ENCODE peak calls at places on chromosomes 11 and 22, in five cellular contexts. P is HL-60, R is Calu3, H is mammary epithelial cell, A is progenitor cell of endocrine pancreas. L is an unnamed sample.

GRCh38 chr11:61254403-61255025 is 13.5 kb downstream of the PGA5 start:
- DNase-seq in A (peak), R (peak), P (peak), H (peak), L (peak)

GRCh38 chr11:93585758-93586157 is 42.6 kb upstream of the SMCO4 start:
- DNase-seq in H (peak), P (no peak), R (peak), A (no peak), L (peak)

GRCh38 chr11:128517457-128518230 is 69.7 kb downstream of the ETS1 start:
- DNase-seq in A (no peak), R (no peak), P (no peak), H (no peak), L (no peak)

GRCh38 chr22:38460367-38460952 is 5.5 kb upstream of the KCNJ4 start:
- DNase-seq in P (no peak), A (no peak), R (no peak), H (no peak), L (no peak)

GRCh38 chr11:116643521-116643920 is 129.3 kb downstream of the BUD13 start:
- DNase-seq in H (no peak), A (no peak), P (no peak), R (no peak), L (no peak)

GRCh38 chr11:86940122-86940777 is 14.9 kb downstream of the FZD4 start:
- DNase-seq in R (no peak), P (no peak), H (no peak), A (no peak), L (no peak)

GRCh38 chr11:43130616-43131015 is 181.2 kb upstream of the API5 start:
- DNase-seq in P (no peak), H (no peak), A (no peak), R (no peak), L (no peak)

GRCh38 chr22:23230348-23231068 is 50.2 kb downstream of the BCR start:
- DNase-seq in P (no peak), R (no peak), A (no peak), H (no peak), L (no peak)

GRCh38 chr11:88308576-88308975 is 29.0 kb downstream of the CTSC start:
- DNase-seq in R (no peak), A (no peak), H (no peak), P (no peak), L (no peak)

GRCh38 chr11:80136991-80137390 is 696.2 kb upstream of the TENM4 start:
- DNase-seq in P (no peak), R (no peak), H (no peak), A (no peak), L (no peak)

GRCh38 chr11:74611369-74611861 is 19.0 kb downstream of the POLD3 start:
- DNase-seq in P (no peak), H (peak), R (no peak), A (no peak), L (peak)

GRCh38 chr11:19460718-19461405 is 220.1 kb upstream of the E2F8 start:
- DNase-seq in H (peak), R (no peak), A (no peak), P (no peak), L (no peak)

GRCh38 chr11:862028-862703 is 19.5 kb downstream of the TSPAN4 start:
- DNase-seq in P (no peak), A (no peak), R (peak), H (no peak), L (no peak)

GRCh38 chr11:32385998-32386397 is 49.3 kb downstream of the WT1 start:
- DNase-seq in H (peak), A (no peak), R (peak), P (no peak), L (peak)
- TF ChIP-seq CTCF in H (peak), A (peak), R (peak), P (peak), L (peak)

GRCh38 chr22:21095773-21096107 is 50.0 kb downstream of the LRRC74B start:
- DNase-seq in P (no peak), H (no peak), A (no peak), R (no peak), L (no peak)

GRCh38 chr22:21100149-21101032 is 54.6 kb downstream of the LRRC74B start:
- DNase-seq in R (no peak), H (no peak), A (no peak), P (no peak), L (no peak)

GRCh38 chr22:21094911-21095772 is 49.4 kb downstream of the LRRC74B start:
- DNase-seq in H (no peak), R (no peak), A (no peak), P (no peak), L (no peak)

GRCh38 chr22:21099578-21099977 is 53.8 kb downstream of the LRRC74B start:
- DNase-seq in R (no peak), H (no peak), P (no peak), A (no peak), L (no peak)

DNA sequence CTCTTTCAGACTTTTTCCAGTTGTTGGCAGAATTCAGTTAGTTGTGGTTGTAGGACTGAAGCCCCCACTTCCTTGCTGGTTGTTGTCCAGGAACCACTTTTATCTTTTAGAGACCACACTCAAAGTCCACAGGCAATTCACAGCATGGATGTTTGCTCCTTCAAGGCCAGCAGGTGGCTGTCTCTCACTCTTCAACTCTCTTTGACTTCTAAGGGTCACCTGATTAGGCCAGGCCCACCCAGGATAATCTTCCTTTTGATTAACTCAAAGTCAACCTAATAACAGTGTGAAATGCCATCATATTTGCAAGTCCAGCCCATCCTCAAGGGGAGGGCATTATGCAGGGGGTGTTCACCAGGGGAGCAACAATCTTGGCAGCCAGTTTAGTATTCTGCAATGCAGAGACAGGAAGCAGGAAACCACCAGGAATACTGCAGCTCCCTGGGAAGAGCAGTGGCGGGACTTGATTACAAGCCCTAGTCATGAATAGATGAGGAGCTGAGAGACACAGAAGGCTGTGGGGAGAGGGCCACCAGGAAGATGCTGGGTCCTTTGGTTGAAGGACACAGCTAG is 52.4 kb downstream of the LRRC74B start:
- DNase-seq in A (no peak), P (no peak), R (no peak), H (no peak), L (peak)
- TF ChIP-seq CTCF in A (no peak), P (no peak), R (peak), H (no peak), L (no peak)

GRCh38 chr11:44633641-44634040 is 68.2 kb downstream of the CD82 start:
- DNase-seq in A (no peak), H (no peak), P (no peak), R (no peak), L (peak)
- TF ChIP-seq CTCF in A (peak), H (no peak), P (no peak), R (no peak), L (peak)

GRCh38 chr11:124409906-124410305 is 11.1 kb upstream of the OR8B3 start:
- DNase-seq in R (no peak), H (no peak), A (no peak), P (peak), L (no peak)

GRCh38 chr11:124421043-124421442 is 3.6 kb downstream of the OR8B4 start:
- DNase-seq in P (no peak), H (no peak), R (no peak), A (no peak), L (no peak)

GRCh38 chr11:124415356-124415923 is 9.2 kb downstream of the OR8B4 start:
- DNase-seq in A (no peak), P (no peak), H (no peak), R (no peak), L (peak)
- TF ChIP-seq CTCF in A (peak), P (peak), H (peak), R (no peak), L (peak)

DNA sequence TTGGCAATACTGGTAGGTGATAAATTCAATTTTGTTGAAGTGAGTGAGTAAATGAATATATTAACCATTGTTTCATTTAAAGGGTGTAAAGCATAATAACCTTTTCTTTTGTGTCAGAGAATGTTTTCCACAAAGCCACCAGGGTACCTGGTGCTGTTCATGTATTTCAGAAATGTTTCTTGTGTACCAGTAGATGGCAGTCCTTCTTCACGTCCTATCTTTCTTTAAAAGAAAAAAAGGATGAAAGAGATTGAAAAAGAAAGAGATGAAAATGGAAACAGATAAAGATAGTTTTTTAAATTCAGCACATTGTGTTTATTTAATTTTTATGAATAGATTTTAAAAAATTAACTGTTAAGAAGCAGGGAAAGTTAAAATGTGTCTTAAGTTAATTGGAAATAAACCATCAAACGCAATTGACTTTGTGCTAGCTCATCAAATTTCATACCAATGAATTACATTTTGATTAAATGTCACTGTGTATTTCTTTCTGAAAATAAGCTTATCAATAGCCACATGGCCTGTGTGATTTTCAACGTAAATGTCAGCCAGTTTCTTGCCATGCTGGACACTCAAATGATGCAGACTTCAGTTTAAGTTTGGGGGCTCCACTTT is 65.5 kb upstream of the CHORDC1 start:
- DNase-seq in H (peak), A (no peak), P (no peak), R (no peak), L (peak)
- TF ChIP-seq CTCF in H (peak), A (peak), P (peak), R (peak), L (peak)

GRCh38 chr11:32290783-32291182 is 144.6 kb downstream of the WT1 start:
- DNase-seq in A (no peak), R (no peak), H (peak), P (no peak), L (no peak)

GRCh38 chr11:32288276-32288675 is 147.1 kb downstream of the WT1 start:
- DNase-seq in P (no peak), R (no peak), A (no peak), H (no peak), L (no peak)

GRCh38 chr11:32289701-32290100 is 145.6 kb downstream of the WT1 start:
- DNase-seq in P (no peak), A (no peak), R (no peak), H (no peak), L (no peak)
- TF ChIP-seq CTCF in P (no peak), A (no peak), R (no peak), H (no peak), L (no peak)

DNA sequence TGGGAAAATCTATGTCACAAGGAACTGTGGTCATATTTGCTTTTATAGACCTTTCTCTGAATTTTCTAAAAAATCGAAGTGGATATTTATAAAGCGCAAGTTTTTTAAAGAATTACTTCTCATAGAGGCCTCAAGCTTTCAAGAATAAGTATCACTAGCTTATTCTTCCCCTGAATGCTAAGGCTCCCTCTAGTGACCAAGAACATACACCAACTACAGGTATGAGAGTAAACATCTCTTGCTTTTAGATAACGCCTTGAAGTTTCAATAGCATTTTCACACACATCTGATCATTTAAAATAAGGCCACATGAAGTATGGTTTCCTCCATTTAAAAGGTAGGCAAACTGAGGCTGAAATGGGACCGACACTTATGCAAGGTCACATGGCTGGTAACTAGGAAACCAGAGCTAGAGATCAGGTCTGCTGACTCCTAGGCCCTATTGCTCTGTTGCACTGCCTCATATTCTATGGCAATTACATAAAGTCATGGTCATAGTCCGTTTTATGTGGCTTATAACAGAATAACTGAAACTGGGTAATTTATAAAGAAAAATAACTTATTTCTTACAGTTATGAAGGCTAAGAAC is 66.5 kb downstream of the CCDC34 start:
- DNase-seq in R (peak), P (no peak), A (no peak), H (peak), L (peak)
- TF ChIP-seq CTCF in R (peak), P (peak), A (peak), H (peak), L (peak)